ENCODE peak calls at places on chromosomes 1 and 21, in six cellular contexts. One of them, this sample, is unnamed.

GRCh38 chr1:179776831-179777230 is 33.7 kb downstream of the FAM163A start:
- DNase-seq in nucleus accumbens: no peak
- DNase-seq in activated naive CD4-positive, alpha-beta T cell: no peak
- DNase-seq in AG09309: no peak
- DNase-seq in A172: no peak
- DNase-seq in AG10803: no peak
- DNase-seq in this sample: no peak

GRCh38 chr1:15343099-15343498 is 66.6 kb upstream of the EFHD2 start:
- DNase-seq in AG10803: no peak
- DNase-seq in AG09309: no peak
- DNase-seq in nucleus accumbens: no peak
- DNase-seq in A172: no peak
- DNase-seq in activated naive CD4-positive, alpha-beta T cell: no peak
- DNase-seq in this sample: no peak

GRCh38 chr1:2866415-2867086 is 65.1 kb upstream of the TTC34 start:
- DNase-seq in A172: no peak
- DNase-seq in activated naive CD4-positive, alpha-beta T cell: no peak
- DNase-seq in nucleus accumbens: no peak
- DNase-seq in AG09309: no peak
- DNase-seq in AG10803: no peak
- DNase-seq in this sample: no peak

GRCh38 chr1:71093938-71094337 is 13.1 kb upstream of the ZRANB2 start:
- DNase-seq in A172: no peak
- DNase-seq in AG09309: no peak
- DNase-seq in activated naive CD4-positive, alpha-beta T cell: no peak
- DNase-seq in AG10803: peak; percentile 29
- DNase-seq in nucleus accumbens: no peak
- DNase-seq in this sample: peak; percentile 18

GRCh38 chr21:27564684-27565280 is 597.9 kb upstream of the ADAMTS5 start:
- DNase-seq in A172: peak; percentile 51
- DNase-seq in AG09309: no peak
- DNase-seq in AG10803: peak; percentile 69
- DNase-seq in activated naive CD4-positive, alpha-beta T cell: no peak
- DNase-seq in nucleus accumbens: peak; percentile 6
- DNase-seq in this sample: peak; percentile 81

GRCh38 chr1:47682786-47683350 is 245.0 kb downstream of the FOXD2 start:
- DNase-seq in AG10803: no peak
- DNase-seq in nucleus accumbens: no peak
- DNase-seq in A172: no peak
- DNase-seq in AG09309: no peak
- DNase-seq in activated naive CD4-positive, alpha-beta T cell: no peak
- DNase-seq in this sample: no peak

GRCh38 chr1:192588546-192588945 is 13.0 kb downstream of the RGS1 start:
- DNase-seq in nucleus accumbens: no peak
- DNase-seq in AG10803: peak; percentile 49
- DNase-seq in activated naive CD4-positive, alpha-beta T cell: no peak
- DNase-seq in AG09309: no peak
- DNase-seq in A172: no peak
- DNase-seq in this sample: no peak

GRCh38 chr1:56758135-56758534 is 61.1 kb downstream of the FYB2 start:
- DNase-seq in AG09309: no peak
- DNase-seq in AG10803: no peak
- DNase-seq in nucleus accumbens: no peak
- DNase-seq in activated naive CD4-positive, alpha-beta T cell: no peak
- DNase-seq in A172: no peak
- DNase-seq in this sample: no peak

GRCh38 chr1:212247179-212247721 is 38.0 kb upstream of the PPP2R5A start:
- DNase-seq in AG10803: peak; percentile 49
- DNase-seq in A172: no peak
- DNase-seq in nucleus accumbens: no peak
- DNase-seq in AG09309: no peak
- DNase-seq in activated naive CD4-positive, alpha-beta T cell: no peak
- DNase-seq in this sample: peak; percentile 16

GRCh38 chr1:97826820-97827219 is 94.0 kb downstream of the DPYD start:
- DNase-seq in AG09309: no peak
- DNase-seq in A172: no peak
- DNase-seq in activated naive CD4-positive, alpha-beta T cell: no peak
- DNase-seq in AG10803: no peak
- DNase-seq in nucleus accumbens: no peak
- DNase-seq in this sample: no peak

GRCh38 chr21:45016031-45016430 is 58.3 kb upstream of the ADARB1 start:
- DNase-seq in AG10803: peak; percentile 31
- DNase-seq in AG09309: no peak
- DNase-seq in nucleus accumbens: no peak
- DNase-seq in A172: no peak
- DNase-seq in activated naive CD4-positive, alpha-beta T cell: no peak
- DNase-seq in this sample: no peak

GRCh38 chr1:156601122-156601830 is at the start of gene GPATCH4:
- DNase-seq in nucleus accumbens: peak; percentile 75
- DNase-seq in AG09309: peak; percentile 76
- DNase-seq in activated naive CD4-positive, alpha-beta T cell: peak; percentile 53
- DNase-seq in A172: peak; percentile 93
- DNase-seq in AG10803: peak; percentile 93
- DNase-seq in this sample: peak; percentile 90

GRCh38 chr1:25355841-25356395 is 17.8 kb downstream of the TMEM50A start:
- DNase-seq in AG09309: no peak
- DNase-seq in nucleus accumbens: no peak
- DNase-seq in A172: no peak
- DNase-seq in activated naive CD4-positive, alpha-beta T cell: no peak
- DNase-seq in AG10803: no peak
- DNase-seq in this sample: no peak

GRCh38 chr1:46017876-46018503 is 114.4 kb downstream of the PIK3R3 start:
- DNase-seq in A172: no peak
- DNase-seq in nucleus accumbens: no peak
- DNase-seq in activated naive CD4-positive, alpha-beta T cell: no peak
- DNase-seq in AG10803: no peak
- DNase-seq in AG09309: no peak
- DNase-seq in this sample: peak; percentile 37

GRCh38 chr1:31934706-31935629 is 3.2 kb downstream of the PTP4A2 start:
- DNase-seq in AG10803: peak; percentile 57
- DNase-seq in nucleus accumbens: no peak
- DNase-seq in AG09309: no peak
- DNase-seq in activated naive CD4-positive, alpha-beta T cell: no peak
- DNase-seq in A172: peak; percentile 50
- DNase-seq in this sample: peak; percentile 41

This sample was measured in myocyte.